ENCODE peak calls at places on chromosomes 6 and 20, in ten cellular contexts. R is RPMI7951; S is C1 segment of cervical spinal cord; X is Daoy; T is adrenal gland; G is AG08395; P is psoas muscle; D is fibroblast of mammary gland; Z is KG1; Y is activated naive CD4-positive, alpha-beta T cell. J is an unnamed sample.
A peak's percentile ranks its signal among the peaks of the same experiment; 100 is the strongest.

GRCh38 chr6:133756046-133756445 is 132.9 kb upstream of the TCF21 start:
- DNase-seq in R (no peak), S (no peak), X (no peak), T (no peak), G (peak; percentile 48), P (no peak), D (peak; percentile 85), Z (no peak), Y (no peak), J (no peak)

GRCh38 chr6:47288245-47289090 is 21.2 kb downstream of the TNFRSF21 start:
- DNase-seq in R (no peak), S (no peak), X (no peak), T (no peak), G (no peak), P (no peak), D (no peak), Z (no peak), Y (no peak), J (no peak)

GRCh38 chr20:2616634-2617033 is 35.8 kb upstream of the NOP56 start:
- DNase-seq in R (peak; percentile 67), S (no peak), X (no peak), T (no peak), G (no peak), P (no peak), D (no peak), Z (no peak), Y (no peak), J (no peak)

GRCh38 chr6:113936093-113936934 is 34.6 kb downstream of the HDAC2 start:
- DNase-seq in R (peak; percentile 63), S (no peak), X (peak; percentile 34), T (no peak), G (peak; percentile 60), P (no peak), D (peak; percentile 72), Z (peak; percentile 21), Y (no peak), J (no peak)

GRCh38 chr6:107116328-107116892 is 1.1 kb upstream of the BEND3 start:
- DNase-seq in R (no peak), S (no peak), X (peak; percentile 59), T (peak; percentile 48), G (no peak), P (peak; percentile 25), D (no peak), Z (no peak), Y (no peak), J (no peak)

GRCh38 chr6:119881416-119881815 is 531.9 kb upstream of the MAN1A1 start:
- DNase-seq in R (peak; percentile 71), S (no peak), X (peak; percentile 14), T (no peak), G (peak; percentile 37), P (no peak), D (peak; percentile 59), Z (no peak), Y (no peak), J (no peak)

GRCh38 chr6:129501401-129502051 is 208.5 kb downstream of the ARHGAP18 start:
- DNase-seq in R (peak; percentile 97), S (no peak), X (peak; percentile 92), T (peak; percentile 83), G (peak; percentile 83), P (peak; percentile 54), D (peak; percentile 99), Z (peak; percentile 22), Y (no peak), J (no peak)

GRCh38 chr6:48389146-48390043 is 278.4 kb upstream of the PTCHD4 start:
- DNase-seq in R (no peak), S (no peak), X (no peak), T (no peak), G (no peak), P (no peak), D (no peak), Z (no peak), Y (no peak), J (no peak)

GRCh38 chr6:81401970-81402690 is 350.4 kb downstream of the TENT5A start:
- DNase-seq in R (peak; percentile 8), S (no peak), X (peak; percentile 17), T (no peak), G (peak; percentile 67), P (no peak), D (peak; percentile 23), Z (no peak), Y (no peak), J (no peak)

GRCh38 chr6:38113810-38114577 is 294.5 kb downstream of the ZFAND3 start:
- DNase-seq in R (no peak), S (no peak), X (no peak), T (no peak), G (no peak), P (no peak), D (no peak), Z (no peak), Y (no peak), J (no peak)

GRCh38 chr20:57743450-57744095 is 33.8 kb upstream of the PMEPA1 start:
- DNase-seq in R (no peak), S (no peak), X (peak; percentile 17), T (no peak), G (no peak), P (no peak), D (no peak), Z (no peak), Y (no peak), J (no peak)

GRCh38 chr6:111723412-111723970 is 117.8 kb upstream of the TRAF3IP2 start:
- DNase-seq in R (no peak), S (no peak), X (peak; percentile 52), T (no peak), G (no peak), P (no peak), D (peak; percentile 42), Z (no peak), Y (no peak), J (no peak)